ENCODE peak calls at places on chromosome 5, in five cellular contexts. A is activated T-helper 9 cell treated with anti-CD3 and anti-CD28 coated beads, Interleukin-2, amount 50 U/mL, for 16 hours; S is RPMI8226; V is choroid plexus epithelial cell; K is EL. G is an unnamed sample.

GRCh38 chr5:78785454-78785853 is 136.9 kb upstream of the LHFPL2 start:
- DNase-seq in A (no peak), S (no peak), V (no peak), K (no peak), G (no peak)

GRCh38 chr5:42648910-42649309 is 107.7 kb upstream of the CCDC152 start:
- DNase-seq in A (no peak), S (no peak), V (no peak), K (no peak), G (no peak)

GRCh38 chr5:79109527-79110492 is 1.8 kb upstream of the BHMT start:
- DNase-seq in A (no peak), S (peak; percentile 22), V (peak; percentile 24), K (no peak), G (no peak)

GRCh38 chr5:72347801-72348305 is 27.7 kb downstream of the PTCD2 start:
- DNase-seq in A (no peak), S (no peak), V (peak; percentile 93), K (peak; percentile 94), G (no peak)

GRCh38 chr5:65811895-65812294 is 89.9 kb downstream of the NLN start:
- DNase-seq in A (no peak), S (no peak), V (peak; percentile 66), K (no peak), G (no peak)

GRCh38 chr5:6510132-6510531 is 61.5 kb downstream of the UBE2QL1 start:
- DNase-seq in A (no peak), S (no peak), V (peak; percentile 12), K (no peak), G (no peak)

GRCh38 chr5:143880178-143880577 is 68.2 kb downstream of the HMHB1 start:
- DNase-seq in A (no peak), S (no peak), V (peak; percentile 52), K (peak; percentile 30), G (no peak)

GRCh38 chr5:96614110-96614691 is 48.0 kb upstream of the CAST start:
- DNase-seq in A (peak; percentile 6), S (peak; percentile 72), V (peak; percentile 96), K (peak; percentile 92), G (peak; percentile 80)

GRCh38 chr5:6220346-6221088 is 157.8 kb downstream of the MED10 start:
- DNase-seq in A (no peak), S (no peak), V (peak; percentile 49), K (no peak), G (no peak)

GRCh38 chr5:118903010-118903409 is 85.3 kb downstream of the DTWD2 start:
- DNase-seq in A (no peak), S (no peak), V (no peak), K (no peak), G (no peak)

GRCh38 chr5:58963821-58964220 is 380.9 kb downstream of the RAB3C start:
- DNase-seq in A (no peak), S (no peak), V (no peak), K (no peak), G (no peak)

G was measured in SW 1271.